ENCODE peak calls at places on chromosomes 6 and 20, in four cellular contexts. T, Q, Y and M are unnamed samples.
A peak's percentile ranks its signal among the peaks of the same experiment; 100 is the strongest.

GRCh38 chr20:3777726-3778629 is 3.3 kb downstream of the SPEF1 start:
- DNase-seq in Y (no peak), T (peak; percentile 46), Q (no peak), M (peak; percentile 75)

GRCh38 chr20:22383156-22383555 is 201.2 kb downstream of the FOXA2 start:
- DNase-seq in T (no peak), Q (no peak), Y (no peak), M (no peak)

GRCh38 chr20:41178904-41179432 is 41.6 kb downstream of the PLCG1 start:
- DNase-seq in T (peak; percentile 9), Y (peak; percentile 41), Q (no peak), M (no peak)

GRCh38 chr6:66307490-66307889 is 600.5 kb upstream of the EYS start:
- DNase-seq in Y (peak; percentile 5), T (no peak), Q (no peak), M (no peak)

GRCh38 chr6:37554480-37554819 is 54.8 kb upstream of the CCDC167 start:
- DNase-seq in Q (no peak), T (no peak), Y (peak; percentile 61), M (no peak)

GRCh38 chr20:57038608-57039440 is 227.6 kb downstream of the BMP7 start:
- DNase-seq in Q (no peak), Y (no peak), T (no peak), M (peak; percentile 10)

GRCh38 chr6:44268095-44268628 is 2.1 kb upstream of the TMEM151B start:
- DNase-seq in Q (no peak), T (peak; percentile 63), Y (peak; percentile 38), M (no peak)

GRCh38 chr6:26260110-26260637 is 104.8 kb upstream of the BTN3A2 start:
- DNase-seq in Y (no peak), Q (no peak), T (no peak), M (no peak)

GRCh38 chr20:38724603-38725457 is 544 bp downstream of the SLC32A1 start:
- DNase-seq in T (no peak), Q (no peak), Y (no peak), M (no peak)

GRCh38 chr20:3980260-3981131 is 34.9 kb downstream of the RNF24 start:
- DNase-seq in Y (peak; percentile 60), Q (peak; percentile 4), T (no peak), M (peak; percentile 49)

GRCh38 chr20:2619961-2620595 is 32.4 kb upstream of the NOP56 start:
- DNase-seq in T (no peak), Y (no peak), Q (no peak), M (no peak)

GRCh38 chr20:43840382-43841070 is 74.1 kb upstream of the TOX2 start:
- DNase-seq in Y (no peak), T (peak; percentile 23), Q (no peak), M (no peak)

GRCh38 chr6:146961831-146962230 is 242.4 kb upstream of the STXBP5 start:
- DNase-seq in Q (no peak), Y (no peak), T (no peak), M (no peak)
- TF ChIP-seq CTCF in Q (no peak), Y (no peak), T (no peak), M (no peak)

GRCh38 chr20:36956674-36957073 is 5.2 kb upstream of the SAMHD1 start:
- DNase-seq in Q (no peak), T (no peak), Y (no peak), M (no peak)

GRCh38 chr20:36951977-36952738 is 650 bp upstream of the SAMHD1 start:
- DNase-seq in Y (no peak), T (no peak), Q (no peak), M (no peak)

GRCh38 chr20:36950432-36951197 is 893 bp downstream of the SAMHD1 start:
- DNase-seq in T (peak; percentile 51), Q (no peak), Y (no peak), M (no peak)

GRCh38 chr20:36951198-36951976 is at the start of gene SAMHD1:
- DNase-seq in T (peak; percentile 86), Y (peak; percentile 97), Q (peak; percentile 98), M (peak; percentile 99)
- TF ChIP-seq CTCF in T (no peak), Y (no peak), Q (no peak), M (no peak)

GRCh38 chr20:36149012-36149411 is 5.5 kb upstream of the EPB41L1 start:
- DNase-seq in Y (no peak), T (no peak), Q (no peak), M (no peak)

GRCh38 chr20:36149469-36149868 is 5.1 kb upstream of the EPB41L1 start:
- DNase-seq in Y (no peak), Q (no peak), T (no peak), M (no peak)

GRCh38 chr20:36147707-36148106 is 6.8 kb upstream of the EPB41L1 start:
- DNase-seq in Q (peak; percentile 63), Y (peak; percentile 14), T (no peak), M (no peak)

GRCh38 chr20:36150489-36150846 is 4.1 kb upstream of the EPB41L1 start:
- DNase-seq in T (no peak), Y (no peak), Q (no peak), M (no peak)

GRCh38 chr20:36148439-36148838 is 6.1 kb upstream of the EPB41L1 start:
- DNase-seq in T (no peak), Y (no peak), Q (no peak), M (no peak)
- TF ChIP-seq CTCF in T (no peak), Y (no peak), Q (no peak), M (no peak)

GRCh38 chr20:8519887-8520286 is 387.8 kb downstream of the PLCB1 start:
- DNase-seq in Y (no peak), T (no peak), Q (no peak), M (no peak)

GRCh38 chr20:8522191-8522590 is 390.1 kb downstream of the PLCB1 start:
- DNase-seq in T (no peak), Q (no peak), Y (no peak), M (no peak)

GRCh38 chr20:8527998-8528397 is 395.9 kb downstream of the PLCB1 start:
- DNase-seq in Y (peak; percentile 83), T (no peak), Q (peak; percentile 51), M (peak; percentile 53)

GRCh38 chr20:8524716-8525343 is 392.8 kb downstream of the PLCB1 start:
- DNase-seq in Y (no peak), T (no peak), Q (no peak), M (no peak)

GRCh38 chr20:8523684-8524083 is 391.6 kb downstream of the PLCB1 start:
- DNase-seq in Q (no peak), Y (no peak), T (no peak), M (no peak)
- TF ChIP-seq CTCF in Q (peak; percentile 42), Y (no peak), T (no peak), M (peak; percentile 62)

GRCh38 chr6:56065408-56065807 is 182.0 kb downstream of the COL21A1 start:
- DNase-seq in Y (no peak), Q (no peak), T (no peak), M (no peak)

GRCh38 chr6:56058636-56059035 is 183.2 kb upstream of the BMP5 start:
- DNase-seq in Y (no peak), T (no peak), Q (no peak), M (no peak)

DNA sequence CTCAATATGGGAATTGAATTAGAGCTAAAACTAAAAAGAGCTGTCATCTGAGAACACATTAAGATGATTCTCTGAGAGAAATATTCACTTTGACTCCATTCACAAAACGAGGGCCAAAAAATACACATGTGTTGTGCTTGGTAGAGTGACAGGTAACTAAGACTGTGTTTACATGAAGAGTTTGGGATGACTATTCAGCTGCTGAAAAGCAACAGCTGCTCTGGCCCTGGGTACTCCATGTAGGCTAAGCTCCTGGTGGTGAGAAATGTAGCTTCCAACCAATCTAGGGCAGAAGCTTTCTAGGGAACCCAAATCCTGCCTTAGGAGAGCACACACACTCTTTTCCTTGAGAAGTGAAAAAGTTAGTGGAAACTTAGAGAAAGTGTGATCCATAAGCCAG is 184.5 kb downstream of the COL21A1 start:
- DNase-seq in Y (no peak), T (no peak), Q (no peak), M (no peak)
- TF ChIP-seq CTCF in Y (no peak), T (no peak), Q (peak; percentile 19), M (no peak)